ENCODE peak calls at places on chromosomes 12 and 14, in eight cellular contexts. V is cardiac muscle cell, Q is AG09309, O is brain microvascular endothelial cell, X is neuronal stem cell, C is uterus, T is choroid plexus epithelial cell, L is PC-3. J is an unnamed sample.

GRCh38 chr12:123843912-123844748 is 82.0 kb downstream of the DNAH10 start:
- DNase-seq in T (no peak), O (no peak), V (no peak), Q (no peak), C (no peak), X (no peak), L (no peak), J (no peak)

GRCh38 chr12:116236148-116236731 is 41.3 kb downstream of the MED13L start:
- DNase-seq in C (no peak), V (peak), Q (peak), L (peak), T (peak), O (peak), X (no peak), J (no peak)

GRCh38 chr14:61927521-61927920 is 165.3 kb downstream of the SNAPC1 start:
- DNase-seq in X (no peak), O (peak), V (peak), T (peak), Q (no peak), C (no peak), L (peak), J (no peak)

GRCh38 chr12:52976574-52977071 is 27.7 kb downstream of the KRT18 start:
- DNase-seq in V (peak), X (no peak), T (peak), Q (peak), C (no peak), O (peak), L (no peak), J (no peak)

GRCh38 chr12:58452546-58452945 is 467.8 kb downstream of the LRIG3 start:
- DNase-seq in C (no peak), T (peak), X (no peak), O (peak), Q (no peak), L (no peak), V (peak), J (no peak)

GRCh38 chr14:103629503-103630121 is 601 bp downstream of the KLC1 start:
- DNase-seq in T (no peak), V (peak), X (peak), O (no peak), L (peak), Q (no peak), C (peak), J (no peak)

GRCh38 chr14:84273181-84273580 is 1256.8 kb upstream of the FLRT2 start:
- DNase-seq in O (no peak), C (no peak), X (no peak), Q (no peak), T (peak), L (no peak), V (peak), J (no peak)

GRCh38 chr12:101607894-101608293 is 13.1 kb downstream of the MYBPC1 start:
- DNase-seq in X (no peak), L (no peak), V (no peak), T (no peak), O (no peak), C (no peak), Q (no peak), J (no peak)

GRCh38 chr14:40417777-40418401 is 985.7 kb upstream of the FBXO33 start:
- DNase-seq in V (peak), C (no peak), T (no peak), O (no peak), L (peak), Q (no peak), X (peak), J (no peak)

GRCh38 chr12:47080725-47081502 is 1.2 kb upstream of the AMIGO2 start:
- DNase-seq in V (peak), O (peak), L (peak), C (peak), Q (no peak), X (no peak), T (peak), J (no peak)

GRCh38 chr14:22471545-22472121 is 117.4 kb downstream of the DAD1 start:
- DNase-seq in O (peak), Q (no peak), X (peak), V (peak), T (peak), C (no peak), L (peak), J (peak)

GRCh38 chr14:35406811-35407630 is 2.5 kb upstream of the NFKBIA start:
- DNase-seq in Q (no peak), C (no peak), X (peak), V (peak), T (peak), O (peak), L (peak), J (no peak)

GRCh38 chr14:37583358-37584210 is 11.5 kb downstream of the FOXA1 start:
- DNase-seq in X (no peak), O (no peak), V (no peak), T (no peak), C (no peak), L (peak), Q (no peak), J (no peak)

GRCh38 chr12:34396006-34396860 is 373.9 kb downstream of the ALG10 start:
- DNase-seq in T (no peak), V (no peak), Q (no peak), O (no peak), X (no peak), L (no peak), C (peak), J (peak)

GRCh38 chr12:9669534-9669933 is at the start of gene CLEC2D:
- DNase-seq in C (no peak), V (no peak), X (no peak), Q (no peak), T (no peak), O (no peak), L (no peak), J (no peak)

GRCh38 chr12:8035440-8036010 is 3.0 kb downstream of the FOXJ2 start:
- DNase-seq in C (no peak), X (no peak), L (no peak), V (no peak), Q (no peak), T (no peak), O (no peak), J (no peak)

GRCh38 chr12:8037046-8037663 is 4.6 kb downstream of the FOXJ2 start:
- DNase-seq in X (no peak), T (no peak), O (no peak), C (no peak), Q (no peak), L (no peak), V (no peak), J (no peak)

GRCh38 chr12:8036366-8036765 is 3.9 kb downstream of the FOXJ2 start:
- DNase-seq in Q (no peak), X (no peak), C (no peak), V (no peak), L (no peak), T (no peak), O (no peak), J (no peak)

GRCh38 chr12:8038659-8039114 is 6.2 kb downstream of the FOXJ2 start:
- DNase-seq in L (no peak), X (peak), O (peak), T (peak), C (peak), Q (no peak), V (peak), J (peak)

DNA sequence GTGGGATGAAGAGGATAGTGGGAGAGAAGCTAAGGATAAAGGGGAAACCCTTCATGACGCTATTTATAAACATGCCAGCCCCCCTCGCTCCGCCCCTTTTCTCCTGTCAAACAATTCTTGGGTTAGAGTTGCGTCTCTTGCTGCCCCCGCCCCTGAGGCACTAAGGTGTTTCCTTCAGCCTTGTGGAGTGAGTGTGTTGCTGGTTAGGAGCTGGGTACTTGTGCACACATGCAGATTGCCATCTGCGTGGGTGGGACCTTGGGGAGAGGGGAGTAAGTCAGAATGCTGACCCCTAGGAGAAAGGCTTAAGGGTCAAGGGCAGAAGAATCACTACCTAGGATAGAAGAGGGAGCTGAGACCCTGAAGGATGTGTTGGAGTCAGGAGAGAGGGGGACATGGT is 5.4 kb downstream of the FOXJ2 start:
- DNase-seq in L (no peak), V (no peak), Q (no peak), C (no peak), X (no peak), T (no peak), O (no peak), J (no peak)
- H3K4me3 ChIP-seq in L (no peak), V (peak), Q (no peak), C (no peak), X (no peak), T (no peak), O (no peak), J (peak)

GRCh38 chr14:69620981-69621380 is 9.6 kb downstream of the SUSD6 start:
- DNase-seq in V (no peak), T (no peak), C (no peak), L (no peak), O (no peak), X (no peak), Q (no peak), J (no peak)

GRCh38 chr14:69624131-69624530 is 12.7 kb downstream of the SUSD6 start:
- DNase-seq in C (no peak), V (no peak), Q (no peak), X (no peak), T (no peak), L (no peak), O (no peak), J (no peak)

GRCh38 chr14:69629225-69630127 is 18.1 kb downstream of the SUSD6 start:
- DNase-seq in Q (no peak), T (no peak), L (no peak), O (no peak), V (no peak), X (no peak), C (no peak), J (no peak)

GRCh38 chr14:69626132-69626500 is 14.7 kb downstream of the SUSD6 start:
- DNase-seq in X (no peak), V (no peak), T (no peak), Q (no peak), O (no peak), L (no peak), C (no peak), J (no peak)

DNA sequence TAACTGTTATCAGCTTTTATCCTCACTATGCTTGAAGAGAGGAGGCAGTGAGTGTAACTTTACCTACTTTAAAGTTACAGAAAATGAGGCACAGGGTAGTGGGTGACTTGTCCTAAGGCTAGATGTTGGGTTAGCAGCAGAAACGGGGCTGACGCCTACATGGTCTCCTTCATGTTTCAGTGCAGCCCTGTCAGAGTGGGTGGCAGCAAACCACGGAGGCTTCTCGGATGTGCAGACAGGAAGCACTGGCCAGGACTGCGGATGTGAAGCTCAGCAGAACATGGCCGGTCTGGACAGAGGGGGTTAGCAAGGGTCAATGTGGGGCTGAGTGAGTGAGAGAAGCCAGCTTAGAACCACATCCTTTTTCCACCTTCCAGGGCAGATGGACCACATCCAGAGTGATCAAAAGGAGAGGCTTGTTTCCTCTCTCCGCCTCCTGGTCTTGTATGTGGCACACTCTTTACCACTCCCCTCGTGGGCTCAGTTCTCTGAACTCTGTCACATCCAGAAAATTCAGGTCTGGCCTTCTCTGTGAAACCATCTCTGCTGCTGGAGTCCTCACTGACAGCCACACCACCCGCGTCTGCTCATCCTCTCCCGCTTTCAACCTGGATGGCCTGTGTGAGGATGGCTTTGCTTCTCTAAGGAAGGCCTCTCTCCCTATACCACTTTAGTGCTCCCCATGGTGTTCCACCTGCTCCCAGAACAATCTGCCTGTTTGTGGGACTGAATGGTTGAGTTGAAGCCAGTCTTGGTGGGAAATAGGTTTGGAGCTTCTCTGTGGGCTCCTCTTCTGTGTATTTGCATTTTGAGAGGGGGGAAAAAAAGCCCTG is 14.1 kb downstream of the SUSD6 start:
- DNase-seq in Q (no peak), X (no peak), C (peak), L (no peak), O (peak), V (peak), T (peak), J (peak)
- H3K4me3 ChIP-seq in Q (no peak), X (no peak), C (no peak), L (no peak), O (no peak), V (no peak), T (no peak), J (no peak)

DNA sequence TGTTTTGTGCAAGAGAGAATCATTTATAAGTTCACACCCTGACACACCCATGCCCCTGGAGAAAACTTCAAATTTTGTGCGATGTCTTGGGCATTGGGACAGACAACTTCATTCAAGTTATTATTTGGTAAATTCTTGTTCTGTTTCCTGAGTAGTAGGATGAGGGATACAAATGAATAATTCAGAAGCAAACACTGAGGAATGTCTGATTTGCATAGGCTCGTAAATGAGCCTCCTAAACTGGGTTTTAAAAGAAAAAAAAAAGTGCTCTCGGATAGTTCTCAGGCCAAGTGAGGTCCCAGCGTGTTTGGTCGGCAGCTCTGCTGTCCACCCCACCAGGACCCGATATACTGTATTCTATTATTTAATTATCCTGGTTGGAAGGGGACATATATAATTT is 134.7 kb upstream of the CPM start:
- DNase-seq in L (no peak), T (no peak), C (no peak), V (no peak), O (no peak), X (no peak), Q (no peak), J (no peak)
- H3K4me3 ChIP-seq in L (no peak), T (no peak), C (no peak), V (no peak), O (no peak), X (no peak), Q (no peak), J (no peak)

GRCh38 chr12:42469355-42470006 is 120.1 kb downstream of the PRICKLE1 start:
- DNase-seq in X (no peak), O (no peak), Q (no peak), T (no peak), C (no peak), V (no peak), L (no peak), J (no peak)
- H3K4me3 ChIP-seq in X (no peak), O (no peak), Q (no peak), T (no peak), C (no peak), V (no peak), L (no peak), J (peak)

GRCh38 chr12:124919646-124920352 is 5.3 kb upstream of the UBC start:
- DNase-seq in C (no peak), Q (no peak), V (no peak), L (peak), O (no peak), X (no peak), T (peak), J (no peak)
- H3K4me3 ChIP-seq in C (no peak), Q (no peak), V (no peak), L (peak), O (no peak), X (no peak), T (no peak), J (no peak)